ENCODE peak calls at places on chromosome 10, in ten cellular contexts. I is AG10803, L is cardiac muscle cell, U is brain microvascular endothelial cell, K is cardiac fibroblast, P is tibial artery, S is stomach, Z is H1, X is osteoblast, J is fibroblast of mammary gland. A is an unnamed sample.
A peak's percentile ranks its signal among the peaks of the same experiment; 100 is the strongest.

GRCh38 chr10:124293641-124294449 is 124.9 kb downstream of the OAT start:
- DNase-seq in L (no peak), Z (no peak), S (no peak), X (peak; percentile 70), I (no peak), P (no peak), U (no peak), K (no peak), J (no peak), A (no peak)

GRCh38 chr10:43188702-43189101 is 50.5 kb downstream of the CSGALNACT2 start:
- DNase-seq in X (no peak), J (peak; percentile 42), Z (no peak), I (peak; percentile 93), L (peak; percentile 84), K (peak; percentile 70), S (no peak), P (no peak), U (no peak), A (peak; percentile 60)

GRCh38 chr10:116708386-116708785 is 34.0 kb downstream of the HSPA12A start:
- DNase-seq in L (peak; percentile 74), I (peak; percentile 72), J (peak; percentile 66), K (peak; percentile 69), S (no peak), U (peak; percentile 53), X (peak; percentile 98), Z (no peak), P (peak; percentile 64), A (peak; percentile 54)

GRCh38 chr10:122251459-122252255 is 19.4 kb upstream of the BTBD16 start:
- DNase-seq in P (peak; percentile 11), L (no peak), K (no peak), S (no peak), J (no peak), U (no peak), I (no peak), X (peak; percentile 25), Z (no peak), A (no peak)

GRCh38 chr10:79299397-79300370 is 47.6 kb upstream of the PPIF start:
- DNase-seq in Z (no peak), L (peak; percentile 72), X (peak; percentile 99), I (peak; percentile 87), J (peak; percentile 93), S (no peak), P (peak; percentile 87), K (peak; percentile 80), U (peak; percentile 85), A (peak; percentile 73)

GRCh38 chr10:110200518-110200917 is 6.9 kb upstream of the MXI1 start:
- DNase-seq in U (no peak), I (no peak), P (no peak), K (no peak), S (no peak), X (no peak), L (peak; percentile 15), J (no peak), Z (no peak), A (peak; percentile 15)

GRCh38 chr10:132735341-132735775 is 50.6 kb downstream of the NKX6-2 start:
- DNase-seq in Z (no peak), L (no peak), P (no peak), S (no peak), U (no peak), I (no peak), X (no peak), J (no peak), K (no peak), A (no peak)

GRCh38 chr10:22710139-22710745 is 4.1 kb downstream of the PIP4K2A start:
- DNase-seq in Z (no peak), X (no peak), U (no peak), K (peak; percentile 21), L (no peak), S (no peak), J (peak; percentile 16), I (no peak), P (no peak), A (no peak)

GRCh38 chr10:27861781-27862180 is 116.2 kb upstream of the MKX start:
- DNase-seq in K (no peak), P (no peak), Z (no peak), S (no peak), J (no peak), U (no peak), L (no peak), I (peak; percentile 17), X (no peak), A (no peak)

GRCh38 chr10:9579110-9579705 is 1438.5 kb upstream of the CELF2 start:
- DNase-seq in J (peak; percentile 58), K (no peak), U (no peak), I (no peak), P (no peak), L (no peak), X (no peak), S (no peak), Z (no peak), A (no peak)

GRCh38 chr10:48481385-48481784 is 123.5 kb downstream of the ARHGAP22 start:
- DNase-seq in J (no peak), L (no peak), S (peak; percentile 1), P (no peak), K (no peak), U (no peak), X (no peak), Z (no peak), I (no peak), A (no peak)

GRCh38 chr10:17113889-17114288 is 15.7 kb downstream of the CUBN start:
- DNase-seq in X (peak; percentile 63), J (peak; percentile 67), S (no peak), I (peak; percentile 80), K (peak; percentile 63), Z (no peak), L (peak; percentile 70), P (no peak), U (no peak), A (peak; percentile 59)

DNA sequence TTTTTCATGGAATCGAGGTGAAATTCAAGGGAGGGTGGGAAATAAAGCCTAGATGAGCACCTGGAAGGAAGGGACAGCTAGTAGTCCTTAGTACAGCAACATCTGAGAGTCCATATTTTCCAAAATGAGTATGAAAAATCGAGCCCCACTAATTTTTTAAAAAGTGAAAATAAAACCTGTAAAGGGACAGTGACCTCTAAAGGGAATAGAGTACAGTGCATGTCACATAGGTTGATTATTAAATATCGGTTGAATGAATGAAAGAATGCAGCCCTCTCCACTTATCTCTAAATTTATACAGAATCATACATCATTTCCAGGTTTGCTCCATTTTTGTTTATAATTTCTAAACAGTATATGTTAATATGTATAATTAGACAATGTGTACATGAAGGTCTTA is 1088.5 kb upstream of the GHITM start:
- DNase-seq in L (no peak), I (no peak), X (no peak), U (no peak), S (no peak), J (no peak), P (no peak), Z (no peak), K (no peak), A (no peak)
- TF ChIP-seq CTCF in L (no peak), I (no peak), X (no peak), U (no peak), S (no peak), J (no peak), P (no peak), Z (no peak), K (no peak), A (no peak)

DNA sequence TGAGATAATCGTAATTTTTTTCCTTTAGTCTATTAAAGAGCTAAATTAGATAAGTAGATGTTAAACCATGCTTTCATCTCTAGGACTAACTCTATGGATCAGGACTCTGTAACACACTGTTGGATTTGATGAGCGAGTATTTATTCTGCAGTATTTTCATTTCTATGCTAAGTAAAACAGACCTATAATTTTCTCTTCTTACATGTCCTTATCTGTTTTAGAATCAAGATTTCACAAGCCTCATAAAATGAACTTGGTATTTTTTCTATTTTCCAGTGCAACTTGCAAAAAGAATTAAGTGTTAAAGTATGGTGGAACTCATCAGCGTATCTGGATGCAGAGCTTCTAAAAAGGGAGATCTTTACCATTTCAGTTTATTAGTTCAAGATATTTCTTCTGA is 2.4 kb downstream of the CACUL1 start:
- DNase-seq in P (no peak), Z (no peak), I (no peak), X (no peak), L (no peak), K (no peak), J (no peak), S (no peak), U (no peak), A (no peak)
- H3K4me3 ChIP-seq in P (peak overlapping the region; percentile 98), Z (no peak overlapping the region), I (no peak overlapping the region), X (no peak overlapping the region), L (peak overlapping the region; percentile 80), K (no peak overlapping the region), J (no peak overlapping the region), S (peak overlapping the region; percentile 87), U (no peak overlapping the region), A (peak overlapping the region; percentile 95)

GRCh38 chr10:70309661-70310060 is 25.9 kb upstream of the NPFFR1 start:
- DNase-seq in S (no peak), J (no peak), L (no peak), Z (no peak), K (no peak), I (no peak), U (no peak), P (no peak), X (no peak), A (no peak)

GRCh38 chr10:70307096-70307495 is 23.3 kb upstream of the NPFFR1 start:
- DNase-seq in P (no peak), Z (no peak), X (no peak), U (no peak), S (no peak), I (no peak), K (no peak), J (no peak), L (no peak), A (no peak)

GRCh38 chr10:70311698-70312097 is 27.9 kb upstream of the NPFFR1 start:
- DNase-seq in I (no peak), U (no peak), K (no peak), Z (no peak), S (no peak), P (no peak), L (no peak), J (no peak), X (no peak), A (no peak)

GRCh38 chr10:70306168-70306705 is 22.4 kb upstream of the NPFFR1 start:
- DNase-seq in L (no peak), P (no peak), Z (no peak), K (no peak), J (no peak), S (no peak), I (no peak), U (no peak), X (no peak), A (no peak)

GRCh38 chr10:70308121-70309060 is 24.6 kb upstream of the NPFFR1 start:
- DNase-seq in J (no peak), K (no peak), L (no peak), S (no peak), I (no peak), Z (no peak), X (no peak), U (no peak), P (no peak), A (no peak)
- TF ChIP-seq CTCF in J (no peak), K (no peak), L (no peak), S (no peak), I (no peak), Z (no peak), X (no peak), U (no peak), P (no peak), A (no peak)

GRCh38 chr10:99532194-99532593 is 548 bp upstream of the NKX2-3 start:
- DNase-seq in S (no peak), I (no peak), U (no peak), Z (no peak), J (no peak), K (no peak), P (no peak), X (peak; percentile 18), L (no peak), A (no peak)
- H3K4me3 ChIP-seq in S (peak overlapping the region; percentile 22), I (no peak overlapping the region), U (no peak overlapping the region), Z (no peak overlapping the region), J (no peak overlapping the region), K (no peak overlapping the region), P (no peak overlapping the region), X (no peak overlapping the region), L (no peak overlapping the region), A (no peak overlapping the region)

GRCh38 chr10:35574924-35575352 is 30.2 kb upstream of the GJD4 start:
- DNase-seq in P (no peak), U (peak; percentile 97), I (peak; percentile 74), J (peak; percentile 95), S (no peak), L (peak; percentile 63), Z (peak; percentile 15), K (peak; percentile 58), X (peak; percentile 92), A (peak; percentile 80)
- TF ChIP-seq CTCF in P (no peak), U (peak; percentile 67), I (peak; percentile 41), J (peak; percentile 46), S (no peak), L (peak; percentile 45), Z (peak; percentile 46), K (peak; percentile 42), X (peak; percentile 56), A (peak; percentile 40)